ENCODE peak calls at places on chromosomes 6 and 20, in four cellular contexts. J is HCT116, E is natural killer cell, Y is RWPE2. W is an unnamed sample.

GRCh38 chr6:13877116-13877515 is 47.6 kb upstream of the RNF182 start:
- ATAC-seq in J (no peak), E (no peak), Y (no peak), W (no peak)

GRCh38 chr20:43538855-43539700 is 19.7 kb upstream of the SGK2 start:
- ATAC-seq in J (no peak), E (no peak), Y (no peak), W (no peak)

GRCh38 chr6:36577298-36577697 is 16.9 kb upstream of the SRSF3 start:
- ATAC-seq in J (peak), E (no peak), Y (peak), W (peak)

GRCh38 chr6:5827061-5828037 is 179.4 kb downstream of the NRN1 start:
- ATAC-seq in J (no peak), E (no peak), Y (no peak), W (no peak)

GRCh38 chr6:40998661-40999060 is 40.4 kb downstream of the UNC5CL start:
- ATAC-seq in J (no peak), E (no peak), Y (no peak), W (no peak)

GRCh38 chr20:50344232-50345071 is 153.8 kb downstream of the CEBPB start:
- ATAC-seq in J (peak), E (no peak), Y (no peak), W (no peak)

GRCh38 chr6:29547573-29547972 is 12.0 kb downstream of the UBD start:
- ATAC-seq in J (no peak), E (no peak), Y (no peak), W (no peak)

GRCh38 chr6:156437084-156437879 is 339.9 kb upstream of the ARID1B start:
- ATAC-seq in J (no peak), E (no peak), Y (no peak), W (no peak)

GRCh38 chr20:14729390-14729789 is 392.0 kb upstream of the FLRT3 start:
- ATAC-seq in J (no peak), E (no peak), Y (no peak), W (no peak)

GRCh38 chr20:45218133-45218532 is 3.0 kb upstream of the SEMG2 start:
- ATAC-seq in J (no peak), E (no peak), Y (peak), W (no peak)

GRCh38 chr20:58237318-58238182 is 9.1 kb upstream of the ANKRD60 start:
- ATAC-seq in J (no peak), E (no peak), Y (no peak), W (peak)

GRCh38 chr6:37546141-37546871 is 46.6 kb upstream of the CCDC167 start:
- ATAC-seq in J (peak), E (no peak), Y (no peak), W (no peak)

GRCh38 chr20:62050166-62051120 is 15.2 kb downstream of the TAF4 start:
- ATAC-seq in J (no peak), E (no peak), Y (no peak), W (no peak)

GRCh38 chr6:101818056-101818455 is 424.5 kb downstream of the GRIK2 start:
- ATAC-seq in J (no peak), E (no peak), Y (no peak), W (no peak)

GRCh38 chr6:7236312-7237209 is 76.4 kb downstream of the SSR1 start:
- ATAC-seq in J (peak), E (no peak), Y (peak), W (no peak)

GRCh38 chr20:18031888-18032509 is 25.7 kb downstream of the OVOL2 start:
- ATAC-seq in J (no peak), E (no peak), Y (no peak), W (no peak)

GRCh38 chr6:26159417-26160273 is 72.4 kb downstream of the HFE start:
- ATAC-seq in J (no peak), E (no peak), Y (peak), W (no peak)

GRCh38 chr6:5205877-5206840 is 54.6 kb downstream of the LYRM4 start:
- ATAC-seq in J (no peak), E (no peak), Y (peak), W (peak)

DNA sequence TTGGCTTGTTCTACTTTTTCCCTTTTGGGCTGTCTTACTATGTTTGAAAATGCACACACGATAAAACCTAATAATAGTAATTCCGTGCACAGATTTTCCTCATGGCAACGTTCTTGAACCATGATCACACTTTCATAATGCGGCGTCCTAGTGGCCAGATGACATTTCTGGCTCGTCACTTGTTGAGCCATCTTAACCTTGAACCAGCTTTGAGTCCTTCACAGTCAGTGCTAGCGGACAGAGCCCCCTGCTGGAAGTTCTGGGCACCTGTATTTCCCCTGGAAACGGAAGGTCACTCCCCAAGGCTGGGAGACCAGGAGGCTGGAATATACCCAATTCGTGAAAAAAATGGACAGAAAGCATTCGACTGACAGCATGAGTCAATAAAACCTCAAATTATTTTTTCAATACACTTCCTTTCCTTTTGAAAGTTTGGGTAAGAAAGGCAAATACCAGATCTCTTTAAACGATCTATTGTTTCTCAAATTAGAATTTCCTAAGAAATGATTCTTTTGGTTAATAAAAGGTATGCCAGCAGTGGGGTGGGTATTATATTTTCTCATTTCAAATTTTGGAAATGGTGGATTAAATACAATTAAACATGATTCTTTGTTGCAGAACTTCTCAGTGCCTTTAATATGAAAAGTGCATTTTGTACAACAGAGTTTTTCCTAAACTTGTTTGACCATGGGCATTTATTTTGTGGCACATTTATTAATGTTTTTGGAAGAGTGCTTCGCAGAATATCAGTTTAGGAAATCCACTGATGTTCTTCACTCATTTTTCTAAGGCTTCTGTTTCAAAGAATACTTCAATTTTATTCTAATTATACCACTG is 542.3 kb downstream of the QKI start:
- ATAC-seq in J (peak), E (peak), Y (peak), W (peak)
- TF ChIP-seq CTCF in J (peak), E (peak), Y (peak), W (peak)

DNA sequence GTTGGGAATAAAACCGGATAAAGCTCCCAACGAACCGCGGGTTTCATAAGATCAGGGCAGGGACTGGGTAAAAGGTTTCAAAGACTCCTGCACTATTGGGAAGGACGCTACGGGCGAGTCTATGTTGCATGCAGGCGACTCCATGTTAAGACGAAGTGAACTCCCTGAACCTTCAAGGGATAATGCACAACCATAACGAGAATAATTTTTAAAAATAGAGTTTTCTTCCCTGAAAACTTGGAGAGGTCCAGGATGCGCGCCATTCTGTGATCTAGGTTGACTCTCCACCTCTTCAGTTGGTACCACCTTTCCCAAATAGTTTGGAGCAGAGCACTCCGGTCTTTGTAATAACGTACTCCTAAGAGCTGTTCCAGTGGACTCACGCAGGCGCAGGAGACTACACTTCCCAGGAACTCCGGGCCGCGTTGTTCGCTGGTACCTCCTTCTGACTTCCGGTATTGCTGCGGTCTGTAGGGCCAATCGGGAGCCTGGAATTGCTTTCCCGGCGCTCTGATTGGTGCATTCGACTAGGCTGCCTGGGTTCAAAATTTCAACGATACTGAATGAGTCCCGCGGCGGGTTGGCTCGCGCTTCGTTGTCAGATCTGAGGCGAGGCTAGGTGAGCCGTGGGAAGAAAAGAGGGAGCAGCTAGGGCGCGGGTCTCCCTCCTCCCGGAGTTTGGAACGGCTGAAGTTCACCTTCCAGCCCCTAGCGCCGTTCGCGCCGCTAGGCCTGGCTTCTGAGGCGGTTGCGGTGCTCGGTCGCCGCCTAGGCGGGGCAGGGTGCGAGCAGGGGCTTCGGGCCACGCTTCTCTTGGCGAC is at the start of gene TPX2:
- ATAC-seq in J (peak), E (peak), Y (peak), W (peak)
- TF ChIP-seq CTCF in J (no peak), E (no peak), Y (peak), W (peak)

GRCh38 chr6:70377372-70377771 is 35.9 kb upstream of the FAM135A start:
- ATAC-seq in J (no peak), E (no peak), Y (no peak), W (no peak)

GRCh38 chr6:70375166-70375565 is 38.1 kb upstream of the FAM135A start:
- ATAC-seq in J (peak), E (no peak), Y (peak), W (no peak)

GRCh38 chr6:70376628-70377027 is 36.7 kb upstream of the FAM135A start:
- ATAC-seq in J (no peak), E (no peak), Y (no peak), W (no peak)

GRCh38 chr6:70379473-70380013 is 33.8 kb upstream of the FAM135A start:
- ATAC-seq in J (no peak), E (no peak), Y (no peak), W (no peak)

GRCh38 chr6:70375882-70376281 is 37.4 kb upstream of the FAM135A start:
- ATAC-seq in J (peak), E (no peak), Y (no peak), W (no peak)
- TF ChIP-seq CTCF in J (peak), E (no peak), Y (no peak), W (no peak)

GRCh38 chr20:42041000-42041565 is 422.9 kb upstream of the CHD6 start:
- ATAC-seq in J (no peak), E (no peak), Y (peak), W (no peak)
- TF ChIP-seq CTCF in J (no peak), E (no peak), Y (peak), W (no peak)

GRCh38 chr6:139655783-139656705 is 281.6 kb upstream of the CITED2 start:
- ATAC-seq in J (peak), E (no peak), Y (peak), W (no peak)

GRCh38 chr6:139653136-139653535 is 278.7 kb upstream of the CITED2 start:
- ATAC-seq in J (no peak), E (no peak), Y (no peak), W (no peak)

GRCh38 chr6:139654888-139655782 is 280.7 kb upstream of the CITED2 start:
- ATAC-seq in J (no peak), E (no peak), Y (no peak), W (no peak)

GRCh38 chr6:139657121-139657520 is 282.7 kb upstream of the CITED2 start:
- ATAC-seq in J (no peak), E (no peak), Y (no peak), W (no peak)

GRCh38 chr6:139654309-139654708 is 279.9 kb upstream of the CITED2 start:
- ATAC-seq in J (no peak), E (no peak), Y (no peak), W (no peak)
- TF ChIP-seq CTCF in J (no peak), E (no peak), Y (no peak), W (no peak)

GRCh38 chr6:163394659-163395058 is 19.9 kb upstream of the QKI start:
- ATAC-seq in J (no peak), E (no peak), Y (no peak), W (no peak)

GRCh38 chr6:163393923-163394322 is 20.6 kb upstream of the QKI start:
- ATAC-seq in J (no peak), E (no peak), Y (no peak), W (no peak)

GRCh38 chr6:163395786-163396185 is 18.7 kb upstream of the QKI start:
- ATAC-seq in J (no peak), E (no peak), Y (no peak), W (no peak)

GRCh38 chr6:163392533-163392932 is 22.0 kb upstream of the QKI start:
- ATAC-seq in J (peak), E (no peak), Y (peak), W (peak)

DNA sequence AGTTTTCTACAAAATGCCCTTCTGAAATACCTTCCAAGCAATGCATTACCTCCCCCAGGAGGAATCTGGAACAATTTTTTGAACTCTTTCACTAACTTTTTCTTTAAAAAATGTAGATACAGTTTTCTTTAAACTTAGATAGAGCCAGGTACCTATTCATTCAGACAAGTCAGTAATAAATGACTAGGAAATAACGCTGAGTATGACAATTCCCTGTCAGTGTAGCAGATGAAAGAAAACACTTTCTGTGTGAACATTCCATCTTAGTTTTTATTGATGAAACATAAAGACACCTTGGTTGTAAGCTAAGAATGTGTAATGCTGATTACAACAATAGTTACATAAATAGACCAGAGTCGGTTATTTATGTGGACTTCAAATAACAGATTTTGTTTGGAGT is 19.4 kb upstream of the QKI start:
- ATAC-seq in J (no peak), E (no peak), Y (no peak), W (no peak)
- TF ChIP-seq CTCF in J (no peak), E (no peak), Y (no peak), W (no peak)

GRCh38 chr6:43575772-43576551 is at the start of the genes POLH and XPO5:
- ATAC-seq in J (peak), E (peak), Y (peak), W (peak)
- TF ChIP-seq CTCF in J (no peak), E (no peak), Y (no peak), W (no peak)

GRCh38 chr6:30685157-30685976 is 1.1 kb downstream of the PPP1R18 start:
- ATAC-seq in J (no peak), E (no peak), Y (no peak), W (no peak)
- TF ChIP-seq CTCF in J (no peak), E (no peak), Y (peak), W (no peak)

DNA sequence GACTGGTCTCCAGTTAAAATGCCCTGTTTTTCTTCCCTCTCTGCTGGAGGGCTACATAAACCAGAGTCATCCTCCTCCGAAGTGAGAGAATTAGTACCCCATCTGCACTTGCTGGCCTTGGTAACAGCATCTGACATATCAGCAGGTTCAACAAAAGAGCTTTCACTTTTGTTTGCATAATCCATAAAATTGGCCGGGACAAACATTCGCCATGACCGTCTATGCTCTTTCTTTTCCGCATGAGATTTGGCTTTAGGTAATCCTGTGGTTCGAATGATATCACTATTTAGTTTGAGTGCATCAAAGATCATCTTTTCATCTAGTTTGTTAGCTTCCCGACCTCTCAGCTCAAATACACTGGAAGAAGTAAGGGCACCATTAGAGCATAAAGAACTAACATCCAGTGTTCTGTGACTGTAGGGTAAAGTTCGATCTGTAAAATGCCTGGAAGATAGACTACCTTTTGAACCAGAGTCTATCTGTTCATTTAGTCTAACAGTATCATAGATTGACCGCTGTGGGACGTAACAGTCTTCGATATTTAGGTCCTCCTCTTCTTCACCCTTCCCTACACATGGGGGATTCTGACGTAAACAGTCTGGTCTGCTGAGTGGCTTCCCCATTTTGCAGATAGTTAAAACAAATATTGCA is 101.6 kb downstream of the DST start:
- ATAC-seq in J (no peak), E (no peak), Y (no peak), W (no peak)
- TF ChIP-seq CTCF in J (no peak), E (no peak), Y (no peak), W (no peak)

W was measured in gastroesophageal sphincter.